ENCODE peak calls at places on chromosomes 1 and 21, in nine cellular contexts. G is nephron progenitor cell; K is amniotic stem cell; O is EH; X is progenitor cell of endocrine pancreas; W is activated naive CD8-positive, alpha-beta T cell treated with anti-CD3 and anti-CD28 coated beads for 36 hours; T is AG08395; P is skeletal muscle cell; B is erythroblast. Y is an unnamed sample.

GRCh38 chr1:185281245-185281644 is 35.8 kb downstream of the IVNS1ABP start:
- DNase-seq in G (no peak), K (no peak), O (peak), X (no peak), W (no peak), T (no peak), P (no peak), B (no peak), Y (no peak)

GRCh38 chr1:232571523-232571922 is 58.4 kb downstream of the SIPA1L2 start:
- DNase-seq in G (no peak), K (no peak), O (peak), X (no peak), W (no peak), T (no peak), P (peak), B (no peak), Y (no peak)

GRCh38 chr1:54053745-54054437 is 483 bp downstream of the TCEANC2 start:
- DNase-seq in G (no peak), K (no peak), O (peak), X (no peak), W (no peak), T (peak), P (no peak), B (peak), Y (no peak)

GRCh38 chr1:164240081-164240480 is 318.9 kb upstream of the PBX1 start:
- DNase-seq in G (no peak), K (no peak), O (no peak), X (no peak), W (no peak), T (no peak), P (no peak), B (peak), Y (no peak)

GRCh38 chr1:101006553-101006952 is 19.0 kb downstream of the DPH5 start:
- DNase-seq in G (no peak), K (no peak), O (no peak), X (no peak), W (no peak), T (no peak), P (no peak), B (no peak), Y (no peak)

GRCh38 chr21:45460611-45461368 is 55.8 kb downstream of the COL18A1 start:
- DNase-seq in G (no peak), K (peak), O (peak), X (no peak), W (no peak), T (peak), P (no peak), B (no peak), Y (no peak)

GRCh38 chr1:84634536-84635205 is 55.6 kb downstream of the SSX2IP start:
- DNase-seq in G (no peak), K (no peak), O (no peak), X (no peak), W (no peak), T (no peak), P (no peak), B (no peak), Y (no peak)

GRCh38 chr1:42175314-42176054 is 10.9 kb upstream of the GUCA2A start:
- DNase-seq in G (no peak), K (no peak), O (no peak), X (no peak), W (no peak), T (no peak), P (no peak), B (no peak), Y (no peak)

GRCh38 chr1:235553063-235553675 is 48.9 kb upstream of the B3GALNT2 start:
- DNase-seq in G (no peak), K (no peak), O (peak), X (no peak), W (no peak), T (no peak), P (no peak), B (no peak), Y (no peak)

GRCh38 chr21:44870748-44871495 is 2.6 kb downstream of the PTTG1IP start:
- DNase-seq in G (no peak), K (no peak), O (peak), X (no peak), W (no peak), T (no peak), P (no peak), B (peak), Y (no peak)

GRCh38 chr1:110087812-110088738 is 17.6 kb upstream of the ALX3 start:
- DNase-seq in G (peak), K (peak), O (peak), X (peak), W (peak), T (peak), P (peak), B (peak), Y (no peak)

GRCh38 chr1:241817956-241818612 is 29.9 kb upstream of the EXO1 start:
- DNase-seq in G (no peak), K (no peak), O (no peak), X (no peak), W (no peak), T (no peak), P (no peak), B (no peak), Y (no peak)

GRCh38 chr1:201214886-201215285 is 24.3 kb downstream of the IGFN1 start:
- DNase-seq in G (no peak), K (no peak), O (no peak), X (no peak), W (no peak), T (no peak), P (no peak), B (no peak), Y (no peak)

GRCh38 chr1:147163019-147163418 is 9.3 kb downstream of the PRKAB2 start:
- DNase-seq in G (no peak), K (no peak), O (no peak), X (no peak), W (no peak), T (no peak), P (no peak), B (no peak), Y (no peak)

GRCh38 chr1:193058529-193059281 is 455 bp downstream of the UCHL5 start:
- DNase-seq in G (peak), K (no peak), O (peak), X (peak), W (peak), T (peak), P (no peak), B (peak), Y (peak)

GRCh38 chr1:226026833-226027232 is 27.7 kb upstream of the SDE2 start:
- DNase-seq in G (no peak), K (no peak), O (no peak), X (no peak), W (no peak), T (no peak), P (no peak), B (no peak), Y (no peak)

GRCh38 chr1:163652441-163652840 is 330.7 kb downstream of the NUF2 start:
- DNase-seq in G (no peak), K (no peak), O (no peak), X (no peak), W (no peak), T (no peak), P (no peak), B (no peak), Y (no peak)